ENCODE peak calls at places on chromosomes 1 and 21, in four cellular contexts. One of them, this sample, is unnamed.
A peak's percentile ranks its signal among the peaks of the same experiment; 100 is the strongest.

GRCh38 chr1:193827516-193827915 is 641.1 kb upstream of the B3GALT2 start:
- DNase-seq in neuronal stem cell: no peak
- DNase-seq in IMR-90: no peak
- DNase-seq in SK-N-SH: no peak
- DNase-seq in this sample: peak; percentile 8

GRCh38 chr21:42648606-42649005 is 4.8 kb upstream of the PDE9A start:
- DNase-seq in neuronal stem cell: no peak
- DNase-seq in SK-N-SH: no peak
- DNase-seq in IMR-90: no peak
- DNase-seq in this sample: no peak

GRCh38 chr1:5368211-5368610 is 624.0 kb downstream of the NPHP4 start:
- DNase-seq in IMR-90: no peak
- DNase-seq in neuronal stem cell: no peak
- DNase-seq in SK-N-SH: no peak
- DNase-seq in this sample: no peak

GRCh38 chr21:32392299-32392879 is 423 bp downstream of the URB1 start:
- DNase-seq in SK-N-SH: no peak
- DNase-seq in IMR-90: no peak
- DNase-seq in neuronal stem cell: no peak
- DNase-seq in this sample: no peak

GRCh38 chr21:25329227-25329626 is 278.1 kb downstream of the MRPL39 start:
- DNase-seq in SK-N-SH: no peak
- DNase-seq in neuronal stem cell: no peak
- DNase-seq in IMR-90: peak; percentile 91
- DNase-seq in this sample: peak; percentile 91

GRCh38 chr21:33265664-33266049 is 510 bp upstream of the IL10RB start:
- DNase-seq in SK-N-SH: no peak
- DNase-seq in IMR-90: peak; percentile 14
- DNase-seq in neuronal stem cell: peak; percentile 6
- DNase-seq in this sample: no peak

GRCh38 chr1:23838401-23838866 is 13.2 kb upstream of the HMGCL start:
- DNase-seq in SK-N-SH: peak; percentile 88
- DNase-seq in IMR-90: peak; percentile 13
- DNase-seq in neuronal stem cell: peak; percentile 40
- DNase-seq in this sample: peak; percentile 13

GRCh38 chr1:58620259-58620658 is 43.2 kb upstream of the TACSTD2 start:
- DNase-seq in SK-N-SH: no peak
- DNase-seq in neuronal stem cell: no peak
- DNase-seq in IMR-90: no peak
- DNase-seq in this sample: no peak

GRCh38 chr1:195745170-195746009 is 862.9 kb downstream of the KCNT2 start:
- DNase-seq in SK-N-SH: no peak
- DNase-seq in IMR-90: peak; percentile 61
- DNase-seq in neuronal stem cell: no peak
- DNase-seq in this sample: no peak

GRCh38 chr1:222629921-222630535 is 12.1 kb downstream of the MIA3 start:
- DNase-seq in neuronal stem cell: no peak
- DNase-seq in SK-N-SH: no peak
- DNase-seq in IMR-90: peak; percentile 52
- DNase-seq in this sample: peak; percentile 71

GRCh38 chr1:225362805-225363204 is 65.0 kb downstream of the LBR start:
- DNase-seq in SK-N-SH: no peak
- DNase-seq in IMR-90: no peak
- DNase-seq in neuronal stem cell: no peak
- DNase-seq in this sample: no peak

GRCh38 chr1:31196685-31197084 is 43.0 kb downstream of the NKAIN1 start:
- DNase-seq in IMR-90: peak; percentile 35
- DNase-seq in neuronal stem cell: no peak
- DNase-seq in SK-N-SH: no peak
- DNase-seq in this sample: peak; percentile 39

GRCh38 chr1:183913556-183913955 is 108.6 kb downstream of the RGL1 start:
- DNase-seq in IMR-90: peak; percentile 39
- DNase-seq in SK-N-SH: no peak
- DNase-seq in neuronal stem cell: no peak
- DNase-seq in this sample: peak; percentile 55

GRCh38 chr1:231139125-231139649 is 22.7 kb upstream of the TRIM67 start:
- DNase-seq in IMR-90: peak; percentile 58
- DNase-seq in neuronal stem cell: no peak
- DNase-seq in SK-N-SH: no peak
- DNase-seq in this sample: peak; percentile 91

GRCh38 chr1:230696722-230697432 is 17.0 kb downstream of the AGT start:
- DNase-seq in neuronal stem cell: no peak
- DNase-seq in SK-N-SH: no peak
- DNase-seq in IMR-90: peak; percentile 34
- DNase-seq in this sample: peak; percentile 34

GRCh38 chr1:109787845-109788605 is 24.3 kb upstream of the EPS8L3 start:
- DNase-seq in neuronal stem cell: no peak
- DNase-seq in SK-N-SH: peak; percentile 63
- DNase-seq in IMR-90: no peak
- DNase-seq in this sample: no peak

GRCh38 chr1:2840036-2840809 is 38.7 kb upstream of the TTC34 start:
- DNase-seq in neuronal stem cell: no peak
- DNase-seq in IMR-90: no peak
- DNase-seq in SK-N-SH: no peak
- DNase-seq in this sample: no peak

GRCh38 chr1:36446261-36446660 is 4.0 kb downstream of the OSCP1 start:
- DNase-seq in neuronal stem cell: no peak
- DNase-seq in SK-N-SH: peak; percentile 59
- DNase-seq in IMR-90: no peak
- DNase-seq in this sample: no peak

GRCh38 chr1:19665044-19665455 is 375 bp downstream of the HTR6 start:
- DNase-seq in neuronal stem cell: no peak
- DNase-seq in IMR-90: no peak
- DNase-seq in SK-N-SH: peak; percentile 85
- DNase-seq in this sample: no peak

GRCh38 chr1:220803401-220804201 is 16.9 kb downstream of the MTARC1 start:
- DNase-seq in neuronal stem cell: no peak
- DNase-seq in IMR-90: peak; percentile 36
- DNase-seq in SK-N-SH: peak; percentile 60
- DNase-seq in this sample: no peak

GRCh38 chr1:246104927-246105326 is 402.2 kb downstream of the SMYD3 start:
- DNase-seq in IMR-90: no peak
- DNase-seq in SK-N-SH: no peak
- DNase-seq in neuronal stem cell: no peak
- DNase-seq in this sample: no peak

GRCh38 chr1:99227498-99227897 is 36.8 kb upstream of the PLPPR4 start:
- DNase-seq in IMR-90: no peak
- DNase-seq in neuronal stem cell: no peak
- DNase-seq in SK-N-SH: peak; percentile 19
- DNase-seq in this sample: no peak

GRCh38 chr1:54407957-54408700 is 1.9 kb upstream of the SSBP3 start:
- DNase-seq in SK-N-SH: no peak
- DNase-seq in neuronal stem cell: no peak
- DNase-seq in IMR-90: peak; percentile 89
- DNase-seq in this sample: peak; percentile 87

GRCh38 chr1:153610334-153611023 is 2.5 kb downstream of the S100A16 start:
- DNase-seq in neuronal stem cell: no peak
- DNase-seq in SK-N-SH: no peak
- DNase-seq in IMR-90: peak; percentile 50
- DNase-seq in this sample: peak; percentile 42

GRCh38 chr1:185808675-185809074 is 74.5 kb downstream of the HMCN1 start:
- DNase-seq in neuronal stem cell: no peak
- DNase-seq in SK-N-SH: no peak
- DNase-seq in IMR-90: no peak
- DNase-seq in this sample: peak; percentile 32

GRCh38 chr1:236502972-236503639 is 20.7 kb upstream of the LGALS8 start:
- DNase-seq in neuronal stem cell: peak; percentile 57
- DNase-seq in IMR-90: peak; percentile 78
- DNase-seq in SK-N-SH: no peak
- DNase-seq in this sample: peak; percentile 75

GRCh38 chr21:25964009-25964408 is 206.6 kb downstream of the APP start:
- DNase-seq in SK-N-SH: no peak
- DNase-seq in IMR-90: no peak
- DNase-seq in neuronal stem cell: no peak
- DNase-seq in this sample: peak; percentile 60

GRCh38 chr1:187018291-187018690 is 189.5 kb downstream of the PLA2G4A start:
- DNase-seq in SK-N-SH: no peak
- DNase-seq in neuronal stem cell: no peak
- DNase-seq in IMR-90: no peak
- DNase-seq in this sample: peak; percentile 6

GRCh38 chr1:197222780-197223179 is 45.3 kb upstream of the CRB1 start:
- DNase-seq in IMR-90: no peak
- DNase-seq in SK-N-SH: no peak
- DNase-seq in neuronal stem cell: no peak
- DNase-seq in this sample: no peak

GRCh38 chr1:26856604-26857469 is 6.1 kb upstream of the SFN start:
- DNase-seq in SK-N-SH: no peak
- DNase-seq in neuronal stem cell: no peak
- DNase-seq in IMR-90: no peak
- DNase-seq in this sample: no peak

GRCh38 chr1:38612956-38613355 is 246.6 kb downstream of the RRAGC start:
- DNase-seq in neuronal stem cell: no peak
- DNase-seq in IMR-90: no peak
- DNase-seq in SK-N-SH: no peak
- DNase-seq in this sample: no peak

GRCh38 chr21:33011462-33011861 is 14.3 kb upstream of the OLIG2 start:
- DNase-seq in IMR-90: peak; percentile 75
- DNase-seq in SK-N-SH: no peak
- DNase-seq in neuronal stem cell: no peak
- DNase-seq in this sample: peak; percentile 55

DNA sequence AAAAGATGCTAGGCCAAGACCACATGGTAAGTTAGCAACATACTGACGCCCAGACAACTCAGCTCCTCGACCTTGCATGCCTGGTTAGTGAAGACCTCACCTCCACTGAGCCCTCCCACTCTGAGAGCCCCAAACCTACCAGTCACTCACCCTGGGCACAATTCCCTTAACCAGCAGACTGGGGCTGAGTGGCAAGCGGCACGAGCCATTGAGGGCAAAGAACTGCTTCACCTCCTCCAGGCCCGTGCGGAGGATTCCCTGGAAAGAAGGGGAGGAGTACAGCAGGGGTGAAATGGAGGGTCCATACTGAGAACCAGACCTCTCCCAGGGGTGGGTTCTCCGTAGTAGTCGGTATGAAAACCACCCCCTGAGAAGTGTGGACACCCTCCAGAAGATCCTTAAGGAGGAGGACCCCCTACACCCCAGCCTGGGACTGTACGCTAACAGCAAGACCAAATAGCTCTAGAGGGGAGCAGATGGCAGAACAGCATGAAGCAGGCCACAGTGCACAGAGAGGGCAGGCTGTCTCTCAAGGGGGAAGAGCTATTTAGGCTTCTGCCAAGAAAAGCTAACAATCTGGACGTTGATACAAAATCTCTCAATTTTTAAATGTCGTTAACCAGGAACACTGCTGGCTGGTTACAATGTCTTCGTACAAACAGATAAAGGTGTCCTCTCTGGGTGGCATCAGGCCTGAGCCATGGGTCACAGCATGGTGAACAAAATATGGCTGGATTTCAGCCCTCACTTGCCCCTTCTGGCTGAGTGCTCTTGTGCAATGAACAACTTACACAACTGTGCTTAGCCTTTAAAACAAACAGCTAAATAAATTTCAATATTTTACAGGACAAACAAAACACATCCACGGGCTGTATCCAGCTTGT is 31.0 kb upstream of the PPP1R15B start:
- DNase-seq in SK-N-SH: no peak
- DNase-seq in neuronal stem cell: no peak
- DNase-seq in IMR-90: no peak
- DNase-seq in this sample: no peak
- H2AFZ ChIP-seq in SK-N-SH: no peak overlapping the region
- H2AFZ ChIP-seq in neuronal stem cell: no peak overlapping the region
- H2AFZ ChIP-seq in IMR-90: no peak overlapping the region
- H2AFZ ChIP-seq in this sample: no peak overlapping the region

GRCh38 chr21:36693144-36694040 is 5.5 kb upstream of the SIM2 start:
- DNase-seq in neuronal stem cell: peak; percentile 59
- DNase-seq in IMR-90: no peak
- DNase-seq in SK-N-SH: peak; percentile 55
- DNase-seq in this sample: no peak

GRCh38 chr21:36692125-36692843 is 6.6 kb upstream of the SIM2 start:
- DNase-seq in SK-N-SH: no peak
- DNase-seq in neuronal stem cell: peak; percentile 48
- DNase-seq in IMR-90: no peak
- DNase-seq in this sample: no peak

GRCh38 chr21:36691539-36692124 is 7.3 kb upstream of the SIM2 start:
- DNase-seq in neuronal stem cell: no peak
- DNase-seq in SK-N-SH: no peak
- DNase-seq in IMR-90: peak; percentile 15
- DNase-seq in this sample: peak; percentile 14

GRCh38 chr21:36694041-36694515 is 4.8 kb upstream of the SIM2 start:
- DNase-seq in IMR-90: peak; percentile 65
- DNase-seq in neuronal stem cell: no peak
- DNase-seq in SK-N-SH: peak; percentile 37
- DNase-seq in this sample: peak; percentile 18

DNA sequence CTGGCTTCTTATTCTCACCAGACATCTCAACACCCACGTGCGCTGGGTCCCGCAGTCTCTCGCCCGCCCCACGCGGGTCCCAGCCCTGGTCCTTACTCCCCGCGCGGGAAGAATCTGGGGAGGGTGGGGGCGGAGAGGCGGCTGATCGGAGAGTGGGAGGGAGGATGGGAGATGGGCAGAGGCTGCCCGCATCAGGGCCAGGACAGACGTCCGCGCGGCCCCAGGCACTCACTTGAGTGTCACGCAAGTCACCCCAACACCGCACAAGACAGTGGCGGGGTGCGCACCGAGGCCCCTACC is 6.1 kb upstream of the SIM2 start:
- DNase-seq in neuronal stem cell: no peak
- DNase-seq in IMR-90: no peak
- DNase-seq in SK-N-SH: no peak
- DNase-seq in this sample: no peak
- H3K4me3 ChIP-seq in neuronal stem cell: no peak overlapping the region
- H3K4me3 ChIP-seq in IMR-90: no peak overlapping the region
- H3K4me3 ChIP-seq in SK-N-SH: no peak overlapping the region
- H3K4me3 ChIP-seq in this sample: no peak overlapping the region

GRCh38 chr21:15472108-15472507 is 257.7 kb upstream of the USP25 start:
- DNase-seq in neuronal stem cell: no peak
- DNase-seq in SK-N-SH: no peak
- DNase-seq in IMR-90: no peak
- DNase-seq in this sample: no peak

GRCh38 chr21:15468368-15468767 is 261.4 kb upstream of the USP25 start:
- DNase-seq in neuronal stem cell: no peak
- DNase-seq in SK-N-SH: no peak
- DNase-seq in IMR-90: no peak
- DNase-seq in this sample: no peak

GRCh38 chr21:15462092-15462491 is 267.7 kb upstream of the USP25 start:
- DNase-seq in neuronal stem cell: no peak
- DNase-seq in SK-N-SH: no peak
- DNase-seq in IMR-90: no peak
- DNase-seq in this sample: no peak

DNA sequence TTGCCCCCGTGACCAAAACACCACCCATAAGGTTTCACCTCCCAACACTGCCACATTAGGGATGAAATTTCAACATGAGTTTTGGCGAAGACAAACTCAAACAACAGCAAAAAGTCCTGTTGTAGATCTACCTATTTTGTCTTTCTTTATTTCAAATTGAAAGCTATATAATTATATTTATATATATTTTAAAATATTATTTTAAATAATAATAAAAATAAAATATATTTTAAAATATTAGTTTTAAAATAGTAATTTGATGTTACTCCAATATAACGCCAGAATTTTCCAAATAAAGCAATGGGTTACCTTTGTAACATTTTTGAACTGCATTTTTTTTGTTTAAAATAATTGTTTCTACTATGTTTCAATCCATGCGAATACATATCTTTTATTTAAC is 263.5 kb upstream of the USP25 start:
- DNase-seq in IMR-90: no peak
- DNase-seq in neuronal stem cell: no peak
- DNase-seq in SK-N-SH: no peak
- DNase-seq in this sample: no peak
- H3K4me2 ChIP-seq in IMR-90: no peak overlapping the region
- H3K4me2 ChIP-seq in neuronal stem cell: no peak overlapping the region
- H3K4me2 ChIP-seq in SK-N-SH: no peak overlapping the region
- H3K4me2 ChIP-seq in this sample: no peak overlapping the region

GRCh38 chr1:201912832-201913231 is 24.1 kb downstream of the SHISA4 start:
- DNase-seq in SK-N-SH: no peak
- DNase-seq in IMR-90: peak; percentile 73
- DNase-seq in neuronal stem cell: no peak
- DNase-seq in this sample: no peak
- H2AFZ ChIP-seq in SK-N-SH: no peak overlapping the region
- H2AFZ ChIP-seq in IMR-90: peak overlapping the region; percentile 6
- H2AFZ ChIP-seq in neuronal stem cell: peak overlapping the region; percentile 47
- H2AFZ ChIP-seq in this sample: no peak overlapping the region

This sample was measured in astrocyte.